ENCODE peak calls at places on chromosomes 5 and 9, in seven cellular contexts. S is stimulated activated CD4-positive, alpha-beta T cell treated with anti-CD3 and anti-CD28 coated beads, Interleukin-1b, Interleukin-23, amount 100 ng/mL, for 24 hours; Z is SK-N-SH; Q is NCI-H1436; J is retinal pigment epithelial cell; P is stimulated activated naive CD8-positive, alpha-beta T cell treated with anti-CD3 and anti-CD28 coated beads, Interleukin-15, amount 100 ng/mL, for 72 hours; X is activated T-helper 2 cell treated with anti-CD3 and anti-CD28 coated beads, Interferon-gamma antibody, Interleukin-2, Interleukin-4, amounts not matched to agents 10 μg/mL and 5 μg/mL and 100 μg/mL, durations not matched to agents 14 hours and 24 hours and 36 hours. O is an unnamed sample.
A peak's percentile ranks its signal among the peaks of the same experiment; 100 is the strongest.

GRCh38 chr5:19771174-19771835 is 216.7 kb downstream of the CDH18 start:
- DNase-seq in X (no peak), J (peak; percentile 33), Q (no peak), Z (no peak), S (no peak), P (no peak), O (no peak)

GRCh38 chr5:132065351-132065937 is 5.0 kb downstream of the IL3 start:
- DNase-seq in J (no peak), Q (peak; percentile 7), P (no peak), X (no peak), Z (peak; percentile 86), S (no peak), O (peak; percentile 82)

GRCh38 chr9:77944556-77945261 is 86.9 kb downstream of the GNAQ start:
- DNase-seq in S (no peak), Q (no peak), J (no peak), P (no peak), Z (no peak), X (no peak), O (no peak)

GRCh38 chr9:6715755-6716643 is 41.8 kb upstream of the KDM4C start:
- DNase-seq in J (no peak), Z (peak; percentile 82), X (peak; percentile 58), S (peak; percentile 44), Q (peak; percentile 79), P (peak; percentile 67), O (peak; percentile 84)

GRCh38 chr9:92752812-92753404 is 11.7 kb downstream of the BICD2 start:
- DNase-seq in J (no peak), P (no peak), Z (no peak), X (no peak), Q (no peak), S (no peak), O (no peak)

GRCh38 chr5:58628626-58629025 is 45.8 kb downstream of the RAB3C start:
- DNase-seq in S (no peak), P (no peak), X (no peak), Z (no peak), Q (no peak), J (no peak), O (no peak)

GRCh38 chr9:72533322-72533721 is 11.9 kb downstream of the TMC1 start:
- DNase-seq in Z (no peak), X (no peak), S (no peak), Q (no peak), P (no peak), J (no peak), O (no peak)

GRCh38 chr5:150599917-150600511 is 40.4 kb upstream of the SYNPO start:
- DNase-seq in S (no peak), X (no peak), P (no peak), Z (peak; percentile 86), Q (no peak), J (peak; percentile 47), O (peak; percentile 94)

GRCh38 chr5:181243521-181244307 is at the start of gene RACK1:
- DNase-seq in J (no peak), S (peak; percentile 77), Q (no peak), Z (peak; percentile 84), P (peak; percentile 86), X (peak; percentile 85), O (peak; percentile 90)